ENCODE peak calls at places on chromosome 22, in five cellular contexts. J is DND-41, E is MM.1S, L is neural progenitor cell, B is HepG2. W is an unnamed sample.
A peak's percentile ranks its signal among the peaks of the same experiment; 100 is the strongest.

GRCh38 chr22:48500481-48501230 is 1327.0 kb downstream of the BRD1 start:
- DNase-seq in L (no peak), B (no peak), J (no peak), E (no peak), W (no peak)

GRCh38 chr22:26364066-26365015 is 64.7 kb upstream of the ASPHD2 start:
- DNase-seq in J (peak; percentile 68), E (peak; percentile 87), L (peak; percentile 95), B (peak; percentile 72), W (peak; percentile 86)

GRCh38 chr22:44192098-44192810 is 11.5 kb downstream of the PARVG start:
- DNase-seq in B (no peak), L (peak; percentile 50), E (peak; percentile 19), J (peak; percentile 37), W (peak; percentile 36)

GRCh38 chr22:48488149-48488551 is 1339.5 kb downstream of the BRD1 start:
- DNase-seq in J (no peak), L (peak; percentile 40), B (no peak), E (peak; percentile 16), W (no peak)

GRCh38 chr22:24420072-24420976 is 7.1 kb upstream of the ADORA2A start:
- DNase-seq in E (no peak), B (peak; percentile 43), J (no peak), L (peak; percentile 87), W (no peak)

GRCh38 chr22:48692734-48693376 is 1134.8 kb downstream of the BRD1 start:
- DNase-seq in E (no peak), L (no peak), J (no peak), B (peak; percentile 73), W (no peak)

GRCh38 chr22:35422936-35423335 is 23.0 kb downstream of the MCM5 start:
- DNase-seq in J (no peak), B (no peak), L (no peak), E (no peak), W (no peak)

GRCh38 chr22:35299217-35299716 is 427 bp upstream of the TOM1 start:
- DNase-seq in J (no peak), B (no peak), E (peak; percentile 38), L (no peak), W (no peak)

GRCh38 chr22:22738959-22739585 is 94.7 kb downstream of the GGTLC2 start:
- DNase-seq in J (no peak), E (no peak), B (no peak), L (no peak), W (no peak)

GRCh38 chr22:38249803-38250641 is 22.8 kb downstream of the TMEM184B start:
- DNase-seq in E (no peak), B (no peak), L (no peak), J (no peak), W (no peak)

GRCh38 chr22:37594237-37594636 is 14.3 kb upstream of the LGALS2 start:
- DNase-seq in J (no peak), L (no peak), B (no peak), E (no peak), W (no peak)

GRCh38 chr22:17926516-17926915 is 97.8 kb downstream of the MICAL3 start:
- DNase-seq in J (no peak), E (no peak), L (no peak), B (no peak), W (no peak)

GRCh38 chr22:22712092-22712658 is 67.8 kb downstream of the GGTLC2 start:
- DNase-seq in J (no peak), E (no peak), B (no peak), L (no peak), W (no peak)

GRCh38 chr22:31046591-31047226 is 34.4 kb upstream of the SMTN start:
- DNase-seq in B (peak; percentile 45), L (no peak), E (no peak), J (no peak), W (no peak)

GRCh38 chr22:26579331-26579886 is 10.5 kb downstream of the TPST2 start:
- DNase-seq in J (peak; percentile 89), L (no peak), B (no peak), E (peak; percentile 51), W (no peak)

GRCh38 chr22:24471570-24471969 is 23.6 kb upstream of the UPB1 start:
- DNase-seq in J (no peak), B (no peak), E (no peak), L (no peak), W (no peak)

GRCh38 chr22:48534395-48534958 is 1293.2 kb downstream of the BRD1 start:
- DNase-seq in L (no peak), J (no peak), E (no peak), B (no peak), W (no peak)

GRCh38 chr22:16844529-16844928 is 19.3 kb upstream of the XKR3 start:
- DNase-seq in L (no peak), J (no peak), B (no peak), E (no peak), W (no peak)

GRCh38 chr22:28600546-28601143 is 79.0 kb downstream of the TTC28 start:
- DNase-seq in B (peak; percentile 53), E (peak; percentile 70), L (peak; percentile 59), J (peak; percentile 21), W (no peak)

GRCh38 chr22:35835998-35836691 is 118.5 kb downstream of the APOL5 start:
- DNase-seq in J (no peak), B (peak; percentile 71), L (peak; percentile 75), E (no peak), W (peak; percentile 57)

GRCh38 chr22:29713156-29713715 is 6.6 kb upstream of the CABP7 start:
- DNase-seq in E (no peak), B (no peak), L (no peak), J (no peak), W (no peak)

GRCh38 chr22:18058770-18059169 is 19.0 kb upstream of the PEX26 start:
- DNase-seq in E (no peak), L (no peak), B (no peak), J (no peak), W (no peak)

GRCh38 chr22:22460635-22461034 is 47.9 kb downstream of the ZNF280B start:
- DNase-seq in J (no peak), B (peak; percentile 18), L (peak; percentile 17), E (peak; percentile 49), W (no peak)

GRCh38 chr22:41175546-41175945 is 29.6 kb upstream of the L3MBTL2 start:
- DNase-seq in L (no peak), B (no peak), J (no peak), E (no peak), W (no peak)

GRCh38 chr22:44442856-44443595 is 55.0 kb downstream of the RTL6 start:
- DNase-seq in E (no peak), L (no peak), J (no peak), B (no peak), W (no peak)

GRCh38 chr22:25449781-25450317 is 114.6 kb upstream of the GRK3 start:
- DNase-seq in B (no peak), L (no peak), E (no peak), J (no peak), W (no peak)

GRCh38 chr22:42673898-42674390 is 24.8 kb upstream of the CYB5R3 start:
- DNase-seq in B (peak; percentile 44), J (no peak), L (no peak), E (no peak), W (no peak)
- H3K9ac ChIP-seq in B (no peak overlapping the region), J (no peak overlapping the region), L (no peak overlapping the region), E (no peak overlapping the region), W (no peak overlapping the region)

DNA sequence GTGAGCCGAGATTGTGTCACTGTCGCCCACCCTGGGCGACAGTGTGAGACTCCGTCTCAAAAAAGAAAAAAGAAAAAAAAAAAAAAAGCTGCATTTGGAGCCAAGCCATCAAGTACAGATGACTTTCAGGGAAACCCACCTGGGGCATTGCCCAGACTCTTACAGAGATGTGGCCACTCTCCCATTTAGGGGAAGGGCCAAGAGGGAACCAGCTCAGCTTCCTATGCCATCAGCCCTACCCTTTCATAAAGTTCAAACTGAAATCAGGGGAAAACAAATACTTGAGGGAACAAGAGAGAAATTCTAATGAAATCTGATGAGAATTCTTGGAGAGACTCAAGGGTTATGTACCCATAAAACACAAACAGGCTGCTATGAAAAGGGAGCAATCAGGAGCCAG is 64.2 kb upstream of the ARFGAP3 start:
- DNase-seq in E (no peak), B (no peak), J (no peak), L (no peak), W (no peak)
- H3K9ac ChIP-seq in E (no peak overlapping the region), B (no peak overlapping the region), J (no peak overlapping the region), L (no peak overlapping the region), W (no peak overlapping the region)

GRCh38 chr22:46088541-46089311 is 61.6 kb upstream of the PPARA start:
- DNase-seq in E (no peak), L (no peak), J (no peak), B (no peak), W (no peak)
- H3K9ac ChIP-seq in E (no peak overlapping the region), L (no peak overlapping the region), J (no peak overlapping the region), B (no peak overlapping the region), W (no peak overlapping the region)

DNA sequence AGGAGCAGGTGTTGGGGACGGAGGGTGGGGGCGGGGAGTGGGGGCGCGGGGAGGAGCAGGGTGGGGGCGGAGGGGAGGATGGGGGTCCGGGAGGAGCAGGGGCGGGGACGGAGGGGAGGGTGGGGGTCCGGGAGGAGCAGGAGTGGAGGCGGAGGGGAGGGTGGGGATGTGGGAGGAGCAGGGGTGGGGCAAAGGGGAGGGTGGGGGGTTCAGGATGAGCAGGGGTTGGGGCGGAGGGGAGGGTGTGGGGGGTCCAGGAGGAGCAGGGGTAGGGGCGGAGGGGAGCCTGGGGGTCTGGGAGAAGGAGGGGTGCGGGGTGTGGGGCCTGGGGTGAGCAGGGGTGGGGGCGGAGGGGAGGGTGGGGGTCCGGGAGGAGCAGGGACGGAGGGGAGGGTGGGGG is 17.1 kb downstream of the CRELD2 start:
- DNase-seq in B (no peak), J (no peak), L (no peak), E (no peak), W (no peak)
- H3K9ac ChIP-seq in B (no peak overlapping the region), J (no peak overlapping the region), L (no peak overlapping the region), E (no peak overlapping the region), W (no peak overlapping the region)

DNA sequence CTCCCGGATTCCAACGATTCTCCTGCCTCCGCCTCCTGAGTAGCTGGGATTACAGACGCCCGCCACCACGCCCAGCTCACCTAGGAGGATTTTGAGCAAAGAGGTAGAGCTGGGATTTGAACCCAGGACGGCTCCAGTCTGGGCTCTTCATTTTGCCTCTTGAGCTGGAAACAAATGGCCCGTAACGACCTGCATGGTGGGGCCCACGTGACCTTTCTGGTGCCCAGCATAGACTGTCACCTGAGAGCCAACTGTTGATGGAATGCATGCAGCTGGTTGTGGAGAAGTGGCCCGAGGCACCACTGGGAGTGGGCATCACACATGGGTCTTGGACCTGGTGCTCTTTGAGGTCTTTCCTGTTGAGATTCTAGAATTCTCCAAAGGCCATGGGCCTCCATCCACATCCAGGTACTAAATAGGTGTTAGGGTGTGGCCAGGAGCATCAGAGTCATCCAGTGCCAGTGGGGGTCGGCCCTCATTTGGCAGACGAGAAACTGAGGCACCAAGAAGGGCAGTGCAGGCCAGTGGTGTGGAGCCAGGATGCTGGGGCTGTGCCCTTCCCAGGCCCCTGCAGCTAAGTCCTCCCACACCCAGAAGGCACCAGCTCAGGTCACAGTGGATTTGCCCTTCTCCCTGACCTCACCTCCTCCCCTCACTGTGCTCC is 3.9 kb downstream of the ATF4 start:
- DNase-seq in J (peak; percentile 35), L (no peak), E (no peak), B (no peak), W (no peak)
- H3K9ac ChIP-seq in J (no peak overlapping the region), L (no peak overlapping the region), E (no peak overlapping the region), B (no peak overlapping the region), W (no peak overlapping the region)

GRCh38 chr22:19970479-19971275 is 29.1 kb upstream of the TXNRD2 start:
- DNase-seq in J (peak; percentile 78), L (peak; percentile 80), B (peak; percentile 53), E (peak; percentile 54), W (no peak)
- H3K9ac ChIP-seq in J (peak overlapping the region; percentile 6), L (no peak overlapping the region), B (peak overlapping the region; percentile 54), E (no peak overlapping the region), W (peak overlapping the region; percentile 33)